ENCODE peak calls at places on chromosome 20, in eight cellular contexts. T is aorta; P is naive thymus-derived CD4-positive, alpha-beta T cell; H is tibial artery; X is pancreas; K is A549; L is NT2/D1; M is CD8-positive, alpha-beta T cell. O is an unnamed sample.
A peak's percentile ranks its signal among the peaks of the same experiment; 100 is the strongest.

GRCh38 chr20:44180814-44181213 is 6.2 kb downstream of the JPH2 start:
- DNase-seq in T (peak; percentile 84), P (no peak), H (peak; percentile 68), X (no peak), K (no peak), L (peak; percentile 62), M (no peak), O (no peak)

GRCh38 chr20:15857131-15857784 is 716.0 kb downstream of the KIF16B start:
- DNase-seq in T (no peak), P (no peak), H (no peak), X (no peak), K (no peak), L (no peak), M (no peak), O (no peak)

GRCh38 chr20:9032758-9033157 is 36.1 kb upstream of the PLCB4 start:
- DNase-seq in T (no peak), P (no peak), H (no peak), X (no peak), K (no peak), L (no peak), M (no peak), O (no peak)

GRCh38 chr20:63106108-63106764 is 99.5 kb upstream of the BHLHE23 start:
- DNase-seq in T (peak; percentile 87), P (no peak), H (peak; percentile 58), X (peak; percentile 82), K (no peak), L (no peak), M (no peak), O (no peak)

GRCh38 chr20:39878321-39878720 is 810.7 kb downstream of the MAFB start:
- DNase-seq in T (no peak), P (no peak), H (no peak), X (no peak), K (no peak), L (no peak), M (no peak), O (no peak)

GRCh38 chr20:56166781-56167465 is 81.6 kb upstream of the MC3R start:
- DNase-seq in T (no peak), P (no peak), H (no peak), X (no peak), K (no peak), L (no peak), M (no peak), O (no peak)

GRCh38 chr20:15195378-15195777 is 858.0 kb upstream of the FLRT3 start:
- DNase-seq in T (no peak), P (no peak), H (no peak), X (no peak), K (no peak), L (no peak), M (no peak), O (no peak)

GRCh38 chr20:5674176-5674660 is 76.0 kb upstream of the SHLD1 start:
- DNase-seq in T (no peak), P (no peak), H (no peak), X (no peak), K (no peak), L (no peak), M (no peak), O (no peak)

GRCh38 chr20:22583773-22584629 is at the start of gene FOXA2:
- DNase-seq in T (no peak), P (no peak), H (no peak), X (peak; percentile 93), K (peak; percentile 75), L (no peak), M (no peak), O (no peak)

GRCh38 chr20:49219091-49219923 is at the start of gene DDX27:
- DNase-seq in T (peak; percentile 98), P (peak; percentile 97), H (peak; percentile 96), X (peak; percentile 96), K (peak; percentile 86), L (peak; percentile 99), M (peak; percentile 94), O (peak; percentile 98)

GRCh38 chr20:49215232-49215631 is 4.0 kb upstream of the DDX27 start:
- DNase-seq in T (no peak), P (no peak), H (no peak), X (no peak), K (no peak), L (no peak), M (no peak), O (no peak)

GRCh38 chr20:49214546-49214945 is 4.7 kb upstream of the DDX27 start:
- DNase-seq in T (no peak), P (no peak), H (no peak), X (no peak), K (no peak), L (no peak), M (no peak), O (no peak)

GRCh38 chr20:49219924-49220831 is 962 bp downstream of the DDX27 start:
- DNase-seq in T (no peak), P (peak; percentile 13), H (no peak), X (peak; percentile 49), K (no peak), L (no peak), M (no peak), O (no peak)

GRCh38 chr20:49216991-49217578 is 2.1 kb upstream of the DDX27 start:
- DNase-seq in T (peak; percentile 99), P (peak; percentile 85), H (peak; percentile 97), X (peak; percentile 97), K (peak; percentile 73), L (peak; percentile 95), M (peak; percentile 87), O (peak; percentile 88)
- H3K4me3 ChIP-seq in T (no peak overlapping the region), P (no peak overlapping the region), H (no peak overlapping the region), X (no peak overlapping the region), K (no peak overlapping the region), L (no peak overlapping the region), M (no peak overlapping the region), O (peak overlapping the region; percentile 36)

GRCh38 chr20:34559311-34560140 is 1.0 kb downstream of the MAP1LC3A start:
- DNase-seq in T (no peak), P (peak; percentile 41), H (no peak), X (peak; percentile 56), K (no peak), L (no peak), M (no peak), O (no peak)
- H3K4me3 ChIP-seq in T (peak overlapping the region; percentile 71), P (no peak overlapping the region), H (peak overlapping the region; percentile 78), X (peak overlapping the region; percentile 58), K (peak overlapping the region; percentile 67), L (no peak overlapping the region), M (no peak overlapping the region), O (no peak overlapping the region)

DNA sequence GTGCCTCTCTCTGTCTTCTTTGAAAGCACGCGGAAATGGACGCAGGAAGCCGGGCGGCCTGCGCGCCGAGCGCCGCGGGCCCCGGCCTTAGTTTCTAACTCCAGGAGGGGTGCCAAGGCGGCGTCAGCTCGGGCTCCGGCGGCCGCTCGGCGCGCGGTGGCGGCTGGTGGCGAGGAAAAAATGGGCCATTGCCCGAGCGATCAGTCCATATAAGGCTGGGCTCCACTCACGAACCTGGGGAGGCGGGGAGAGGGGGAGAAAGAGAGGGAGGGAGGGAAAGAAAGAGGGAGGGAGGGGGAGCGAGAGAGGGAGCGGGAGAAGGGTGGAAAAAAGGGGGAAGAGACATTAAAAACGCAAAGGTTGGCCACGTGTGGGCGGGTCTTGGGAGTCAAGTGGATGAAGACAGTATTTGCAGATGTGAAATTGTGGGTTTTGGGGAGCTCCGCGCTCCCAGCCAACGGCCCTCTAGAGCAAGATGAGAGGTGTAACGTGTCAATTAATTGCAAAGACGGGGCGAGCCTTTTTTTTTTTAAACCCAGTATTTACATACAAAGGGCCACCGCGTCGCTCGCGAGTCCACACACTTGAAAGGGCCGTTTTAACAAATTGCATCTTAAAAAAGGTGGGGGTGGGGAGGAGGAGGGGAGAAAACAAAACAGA is at the start of gene NKX2-2:
- DNase-seq in T (no peak), P (no peak), H (no peak), X (no peak), K (no peak), L (no peak), M (no peak), O (no peak)
- H3K4me3 ChIP-seq in T (peak within 1 kb of the TSS; percentile 3), P (peak within 1 kb of the TSS; percentile 24), H (peak within 1 kb of the TSS; percentile 22), X (no peak within 1 kb of the TSS), K (peak within 1 kb of the TSS; percentile 49), L (peak within 1 kb of the TSS; percentile 15), M (peak within 1 kb of the TSS; percentile 39), O (peak within 1 kb of the TSS; percentile 53)

GRCh38 chr20:45405566-45406259 is 2.4 kb upstream of the DBNDD2 start:
- DNase-seq in T (peak; percentile 83), P (peak; percentile 47), H (no peak), X (peak; percentile 49), K (no peak), L (no peak), M (no peak), O (no peak)

GRCh38 chr20:45406260-45407066 is 1.6 kb upstream of the DBNDD2 start:
- DNase-seq in T (peak; percentile 96), P (peak; percentile 41), H (peak; percentile 71), X (peak; percentile 78), K (no peak), L (no peak), M (peak; percentile 31), O (peak; percentile 14)

GRCh38 chr20:45407783-45408645 is at the start of gene DBNDD2:
- DNase-seq in T (no peak), P (peak; percentile 69), H (peak; percentile 35), X (no peak), K (no peak), L (no peak), M (no peak), O (no peak)

GRCh38 chr20:45408646-45409213 is 641 bp downstream of the DBNDD2 start:
- DNase-seq in T (no peak), P (peak; percentile 32), H (peak; percentile 44), X (no peak), K (no peak), L (no peak), M (no peak), O (no peak)

GRCh38 chr20:45407067-45407745 is 883 bp upstream of the DBNDD2 start:
- DNase-seq in T (peak; percentile 89), P (peak; percentile 40), H (peak; percentile 65), X (peak; percentile 46), K (no peak), L (no peak), M (no peak), O (no peak)
- H3K4me3 ChIP-seq in T (peak overlapping the region; percentile 85), P (peak overlapping the region; percentile 71), H (peak overlapping the region; percentile 92), X (peak overlapping the region; percentile 91), K (peak overlapping the region; percentile 96), L (peak overlapping the region; percentile 77), M (peak overlapping the region; percentile 66), O (peak overlapping the region; percentile 77)

O was measured in Jurkat, Clone E6-1.